ENCODE peak calls at places on chromosomes 5 and 9, in five cellular contexts. N is MM.1S, M is HepG2, Y is IMR-90, S is brain microvascular endothelial cell. J is an unnamed sample.

GRCh38 chr5:912356-913091 is 19.8 kb downstream of the TRIP13 start:
- DNase-seq in N (no peak), M (no peak), Y (peak; percentile 96), S (peak; percentile 100), J (peak; percentile 96)

GRCh38 chr5:180640765-180641565 is 8.4 kb downstream of the FLT4 start:
- DNase-seq in N (no peak), M (no peak), Y (no peak), S (no peak), J (no peak)

GRCh38 chr9:103183569-103184191 is 188.5 kb downstream of the CYLC2 start:
- DNase-seq in N (no peak), M (peak; percentile 9), Y (no peak), S (no peak), J (peak; percentile 16)

GRCh38 chr9:133506653-133507038 is 18.1 kb downstream of the MYMK start:
- DNase-seq in N (no peak), M (peak; percentile 98), Y (peak; percentile 89), S (peak; percentile 19), J (peak; percentile 97)

GRCh38 chr5:100904259-100904822 is 1.3 kb upstream of the ST8SIA4 start:
- DNase-seq in N (peak; percentile 76), M (no peak), Y (no peak), S (no peak), J (no peak)

GRCh38 chr5:38420691-38421395 is 135.6 kb downstream of the LIFR start:
- DNase-seq in N (peak; percentile 59), M (peak; percentile 54), Y (peak; percentile 69), S (peak; percentile 84), J (peak; percentile 80)

GRCh38 chr9:93950619-93951601 is 4.2 kb downstream of the BARX1 start:
- DNase-seq in N (peak; percentile 44), M (no peak), Y (no peak), S (no peak), J (no peak)

GRCh38 chr5:32852535-32852934 is 141.4 kb downstream of the NPR3 start:
- DNase-seq in N (no peak), M (peak; percentile 22), Y (peak; percentile 89), S (peak; percentile 90), J (peak; percentile 87)

GRCh38 chr5:172076783-172077244 is 70.4 kb upstream of the FBXW11 start:
- DNase-seq in N (no peak), M (no peak), Y (peak; percentile 48), S (peak; percentile 62), J (peak; percentile 60)

GRCh38 chr5:116142495-116142894 is 57.7 kb downstream of the COMMD10 start:
- DNase-seq in N (no peak), M (no peak), Y (no peak), S (no peak), J (no peak)

GRCh38 chr9:17744786-17745185 is 165.9 kb downstream of the SH3GL2 start:
- DNase-seq in N (no peak), M (no peak), Y (peak; percentile 12), S (no peak), J (peak; percentile 9)

GRCh38 chr9:129851821-129852220 is 16.6 kb downstream of the USP20 start:
- DNase-seq in N (no peak), M (no peak), Y (no peak), S (no peak), J (no peak)
- H3K4me3 ChIP-seq in N (no peak overlapping the region), M (no peak overlapping the region), Y (no peak overlapping the region), S (no peak overlapping the region), J (no peak overlapping the region)

DNA sequence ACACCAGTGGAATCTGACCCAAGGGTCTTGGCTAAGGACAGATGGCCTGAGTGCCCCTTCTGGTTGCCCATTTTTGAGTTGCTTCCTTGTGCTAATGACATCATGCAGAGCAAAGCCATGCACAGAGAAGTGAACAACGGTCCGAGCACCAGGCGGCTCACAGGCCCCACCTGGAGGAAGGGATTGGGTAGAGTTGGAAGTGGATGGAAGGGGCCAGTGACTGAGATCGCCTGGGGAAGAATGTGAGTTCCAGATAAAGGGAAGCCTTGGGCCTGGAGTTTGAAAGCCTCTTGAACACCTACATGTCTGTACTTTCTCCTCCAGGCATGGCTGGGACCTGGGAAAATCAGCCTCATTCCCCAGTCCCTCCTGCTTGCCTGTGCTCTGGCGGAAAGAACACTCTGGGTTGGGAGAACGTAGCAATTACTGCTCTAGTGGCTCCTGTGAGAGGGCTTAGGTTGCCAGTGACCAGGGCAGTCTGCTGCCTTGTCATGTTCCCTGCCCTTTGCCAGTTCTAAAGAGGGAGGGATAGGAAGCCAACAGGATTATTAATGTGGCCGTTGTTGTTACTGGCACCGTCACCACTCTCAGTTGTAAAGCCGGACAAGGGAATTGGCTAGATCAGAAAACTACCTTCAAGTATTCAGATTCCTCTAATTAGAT is 62.5 kb upstream of the PTPN3 start:
- DNase-seq in N (no peak), M (peak; percentile 16), Y (no peak), S (no peak), J (no peak)
- TF ChIP-seq CTCF in N (no peak), M (peak; percentile 51), Y (no peak), S (peak; percentile 35), J (no peak)

GRCh38 chr5:102295534-102296228 is 403 bp downstream of the SLCO4C1 start:
- DNase-seq in N (peak; percentile 15), M (no peak), Y (no peak), S (no peak), J (no peak)

GRCh38 chr5:102296229-102296817 is at the start of gene SLCO4C1:
- DNase-seq in N (peak; percentile 93), M (peak; percentile 70), Y (no peak), S (peak; percentile 12), J (peak; percentile 58)

GRCh38 chr5:102290004-102290403 is 6.1 kb downstream of the SLCO4C1 start:
- DNase-seq in N (no peak), M (no peak), Y (no peak), S (no peak), J (no peak)

GRCh38 chr5:102289251-102289899 is 6.7 kb downstream of the SLCO4C1 start:
- DNase-seq in N (no peak), M (peak; percentile 15), Y (no peak), S (no peak), J (no peak)

DNA sequence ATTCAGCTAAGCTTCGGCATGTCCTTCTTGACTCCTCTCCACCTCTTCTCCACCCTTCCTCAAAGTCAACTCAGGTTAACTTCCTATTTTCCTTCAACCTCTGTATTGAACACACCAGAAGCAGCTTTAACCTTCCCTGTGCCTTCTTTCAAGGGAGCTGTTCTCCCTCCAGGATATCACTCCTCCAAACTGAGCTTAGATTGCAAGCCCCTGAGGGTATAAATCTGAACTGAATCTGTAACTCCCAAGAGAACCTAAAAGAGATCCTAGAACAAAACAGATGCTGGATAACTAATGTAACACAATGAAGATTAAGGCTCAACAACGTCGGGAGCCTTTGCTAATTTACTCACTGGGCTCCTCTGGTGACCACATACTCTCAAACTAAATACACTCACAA is 1.1 kb downstream of the SLCO4C1 start:
- DNase-seq in N (no peak), M (no peak), Y (no peak), S (no peak), J (no peak)
- H3K4me3 ChIP-seq in N (peak overlapping the region; percentile 86), M (peak overlapping the region; percentile 16), Y (no peak overlapping the region), S (no peak overlapping the region), J (no peak overlapping the region)

GRCh38 chr5:2901511-2901910 is 150.0 kb upstream of the IRX2 start:
- DNase-seq in N (no peak), M (no peak), Y (no peak), S (no peak), J (no peak)
- TF ChIP-seq CTCF in N (no peak), M (no peak), Y (no peak), S (no peak), J (no peak)

GRCh38 chr5:39622281-39622680 is 197.5 kb upstream of the DAB2 start:
- DNase-seq in N (no peak), M (no peak), Y (no peak), S (no peak), J (no peak)

GRCh38 chr5:39628348-39628747 is 203.6 kb upstream of the DAB2 start:
- DNase-seq in N (no peak), M (no peak), Y (no peak), S (no peak), J (no peak)

GRCh38 chr5:39623291-39623865 is 198.6 kb upstream of the DAB2 start:
- DNase-seq in N (no peak), M (no peak), Y (no peak), S (peak; percentile 24), J (peak; percentile 27)

GRCh38 chr5:39624268-39624886 is 199.6 kb upstream of the DAB2 start:
- DNase-seq in N (no peak), M (peak; percentile 47), Y (peak; percentile 8), S (peak; percentile 34), J (peak; percentile 71)

GRCh38 chr5:39624890-39625289 is 200.1 kb upstream of the DAB2 start:
- DNase-seq in N (no peak), M (peak; percentile 37), Y (no peak), S (no peak), J (no peak)
- H3K4me3 ChIP-seq in N (no peak overlapping the region), M (no peak overlapping the region), Y (no peak overlapping the region), S (no peak overlapping the region), J (no peak overlapping the region)

GRCh38 chr9:90851444-90851843 is 49.8 kb downstream of the SYK start:
- DNase-seq in N (no peak), M (no peak), Y (no peak), S (no peak), J (no peak)
- TF ChIP-seq CTCF in N (no peak), M (no peak), Y (no peak), S (no peak), J (no peak)

DNA sequence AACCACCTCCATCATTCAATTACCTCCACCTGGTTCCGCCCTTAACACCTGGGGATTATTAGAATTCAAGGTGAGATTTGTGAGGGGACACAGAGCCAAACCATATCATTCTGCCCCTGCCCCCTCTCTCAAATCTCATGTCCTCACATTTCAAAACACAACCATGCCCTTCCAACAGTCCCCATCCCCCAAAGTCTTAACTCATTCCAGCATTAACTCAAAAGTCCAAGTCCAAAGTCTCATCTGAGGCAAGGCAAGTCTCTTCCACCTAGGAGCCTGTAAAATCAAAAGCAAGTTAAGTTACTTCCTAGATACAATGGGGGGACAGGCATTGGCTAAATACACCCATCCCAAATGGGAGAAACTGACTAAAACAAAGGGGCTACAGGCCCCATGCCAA is 18.8 kb downstream of the PSIP1 start:
- DNase-seq in N (no peak), M (no peak), Y (no peak), S (no peak), J (no peak)
- H3K4me3 ChIP-seq in N (no peak overlapping the region), M (no peak overlapping the region), Y (no peak overlapping the region), S (no peak overlapping the region), J (no peak overlapping the region)

DNA sequence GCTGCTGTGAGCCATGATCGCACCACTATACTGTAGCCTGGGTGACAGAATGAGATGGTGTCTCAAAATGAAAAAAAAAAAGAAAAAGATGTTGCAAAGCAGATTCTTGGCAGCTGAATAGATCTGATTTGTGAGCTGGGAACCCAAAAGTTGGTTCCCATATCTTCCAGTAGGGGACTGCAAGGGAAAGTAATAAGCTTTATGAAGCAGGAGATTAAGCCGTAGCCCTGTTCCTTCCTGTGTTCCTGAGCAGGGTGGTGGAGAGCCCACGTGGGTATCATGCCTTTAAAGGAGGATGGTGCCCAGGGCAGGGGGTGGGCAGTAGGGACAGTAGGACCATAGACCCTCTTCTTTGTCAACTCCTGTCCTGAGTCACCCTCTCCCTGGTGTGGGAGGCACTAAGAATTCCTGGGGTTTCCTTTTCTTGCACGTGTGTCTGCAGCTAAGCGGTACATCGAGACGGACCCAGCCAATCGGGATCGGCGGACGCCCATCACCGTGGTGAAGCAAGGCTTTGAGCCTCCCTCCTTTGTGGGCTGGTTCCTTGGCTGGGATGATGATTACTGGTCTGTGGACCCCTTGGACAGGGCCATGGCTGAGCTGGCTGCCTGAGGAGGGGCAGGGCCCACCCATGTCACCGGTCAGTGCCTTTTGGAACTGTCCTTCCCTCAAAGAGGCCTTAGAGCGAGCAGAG is 37.9 kb downstream of the STOM start:
- DNase-seq in N (no peak), M (no peak), Y (peak; percentile 63), S (peak; percentile 46), J (peak; percentile 77)
- TF ChIP-seq CTCF in N (no peak), M (no peak), Y (peak; percentile 56), S (peak; percentile 51), J (peak; percentile 54)